ENCODE peak calls at places on chromosome 13, in nine cellular contexts. One of them, this sample, is unnamed.

GRCh38 chr13:94112227-94112626 is 367.3 kb downstream of the DCT start:
- DNase-seq in neural progenitor cell: no peak
- DNase-seq in tibial nerve: peak
- DNase-seq in uterus: no peak
- DNase-seq in stimulated activated CD8-positive, alpha-beta memory T cell treated with anti-CD3 and anti-CD28 coated beads, Interleukin-2, amount 100 ng/mL, for 48 hours: no peak
- DNase-seq in DMS153: no peak
- DNase-seq in HFFc6: peak
- DNase-seq in A549: peak
- DNase-seq in HTR-8/SVneo: peak
- DNase-seq in this sample: no peak

GRCh38 chr13:109779876-109780516 is 6.4 kb downstream of the IRS2 start:
- DNase-seq in neural progenitor cell: no peak
- DNase-seq in tibial nerve: no peak
- DNase-seq in uterus: no peak
- DNase-seq in stimulated activated CD8-positive, alpha-beta memory T cell treated with anti-CD3 and anti-CD28 coated beads, Interleukin-2, amount 100 ng/mL, for 48 hours: no peak
- DNase-seq in DMS153: no peak
- DNase-seq in HFFc6: no peak
- DNase-seq in A549: no peak
- DNase-seq in HTR-8/SVneo: no peak
- DNase-seq in this sample: no peak

GRCh38 chr13:60047943-60048342 is 115.8 kb downstream of the DIAPH3 start:
- DNase-seq in neural progenitor cell: peak
- DNase-seq in tibial nerve: no peak
- DNase-seq in uterus: no peak
- DNase-seq in stimulated activated CD8-positive, alpha-beta memory T cell treated with anti-CD3 and anti-CD28 coated beads, Interleukin-2, amount 100 ng/mL, for 48 hours: no peak
- DNase-seq in DMS153: no peak
- DNase-seq in HFFc6: no peak
- DNase-seq in A549: peak
- DNase-seq in HTR-8/SVneo: no peak
- DNase-seq in this sample: no peak

GRCh38 chr13:87810920-87811344 is 139.8 kb downstream of the SLITRK5 start:
- DNase-seq in neural progenitor cell: no peak
- DNase-seq in tibial nerve: no peak
- DNase-seq in uterus: no peak
- DNase-seq in stimulated activated CD8-positive, alpha-beta memory T cell treated with anti-CD3 and anti-CD28 coated beads, Interleukin-2, amount 100 ng/mL, for 48 hours: no peak
- DNase-seq in DMS153: no peak
- DNase-seq in HFFc6: no peak
- DNase-seq in A549: peak
- DNase-seq in HTR-8/SVneo: no peak
- DNase-seq in this sample: no peak

GRCh38 chr13:41767801-41768200 is 193.1 kb downstream of the VWA8 start:
- DNase-seq in neural progenitor cell: no peak
- DNase-seq in tibial nerve: no peak
- DNase-seq in uterus: no peak
- DNase-seq in stimulated activated CD8-positive, alpha-beta memory T cell treated with anti-CD3 and anti-CD28 coated beads, Interleukin-2, amount 100 ng/mL, for 48 hours: no peak
- DNase-seq in DMS153: no peak
- DNase-seq in HFFc6: no peak
- DNase-seq in A549: no peak
- DNase-seq in HTR-8/SVneo: no peak
- DNase-seq in this sample: no peak

GRCh38 chr13:37531054-37531453 is 67.5 kb downstream of the POSTN start:
- DNase-seq in neural progenitor cell: no peak
- DNase-seq in tibial nerve: no peak
- DNase-seq in uterus: no peak
- DNase-seq in stimulated activated CD8-positive, alpha-beta memory T cell treated with anti-CD3 and anti-CD28 coated beads, Interleukin-2, amount 100 ng/mL, for 48 hours: no peak
- DNase-seq in DMS153: no peak
- DNase-seq in HFFc6: peak
- DNase-seq in A549: no peak
- DNase-seq in HTR-8/SVneo: no peak
- DNase-seq in this sample: no peak

GRCh38 chr13:43303040-43303729 is 279.8 kb downstream of the DNAJC15 start:
- DNase-seq in neural progenitor cell: peak
- DNase-seq in tibial nerve: no peak
- DNase-seq in uterus: peak
- DNase-seq in stimulated activated CD8-positive, alpha-beta memory T cell treated with anti-CD3 and anti-CD28 coated beads, Interleukin-2, amount 100 ng/mL, for 48 hours: no peak
- DNase-seq in DMS153: peak
- DNase-seq in HFFc6: peak
- DNase-seq in A549: peak
- DNase-seq in HTR-8/SVneo: peak
- DNase-seq in this sample: no peak

GRCh38 chr13:48311223-48311622 is 7.7 kb downstream of the RB1 start:
- DNase-seq in neural progenitor cell: no peak
- DNase-seq in tibial nerve: no peak
- DNase-seq in uterus: no peak
- DNase-seq in stimulated activated CD8-positive, alpha-beta memory T cell treated with anti-CD3 and anti-CD28 coated beads, Interleukin-2, amount 100 ng/mL, for 48 hours: no peak
- DNase-seq in DMS153: no peak
- DNase-seq in HFFc6: no peak
- DNase-seq in A549: no peak
- DNase-seq in HTR-8/SVneo: no peak
- DNase-seq in this sample: no peak

GRCh38 chr13:29849071-29849541 is 1.3 kb downstream of the UBL3 start:
- DNase-seq in neural progenitor cell: peak
- DNase-seq in tibial nerve: no peak
- DNase-seq in uterus: no peak
- DNase-seq in stimulated activated CD8-positive, alpha-beta memory T cell treated with anti-CD3 and anti-CD28 coated beads, Interleukin-2, amount 100 ng/mL, for 48 hours: no peak
- DNase-seq in DMS153: no peak
- DNase-seq in HFFc6: no peak
- DNase-seq in A549: peak
- DNase-seq in HTR-8/SVneo: no peak
- DNase-seq in this sample: no peak

GRCh38 chr13:44309771-44310767 is 63.6 kb upstream of the SERP2 start:
- DNase-seq in neural progenitor cell: no peak
- DNase-seq in tibial nerve: no peak
- DNase-seq in uterus: no peak
- DNase-seq in stimulated activated CD8-positive, alpha-beta memory T cell treated with anti-CD3 and anti-CD28 coated beads, Interleukin-2, amount 100 ng/mL, for 48 hours: no peak
- DNase-seq in DMS153: peak
- DNase-seq in HFFc6: no peak
- DNase-seq in A549: peak
- DNase-seq in HTR-8/SVneo: no peak
- DNase-seq in this sample: no peak

GRCh38 chr13:94112731-94113130 is 366.8 kb downstream of the DCT start:
- DNase-seq in neural progenitor cell: no peak
- DNase-seq in tibial nerve: no peak
- DNase-seq in uterus: no peak
- DNase-seq in stimulated activated CD8-positive, alpha-beta memory T cell treated with anti-CD3 and anti-CD28 coated beads, Interleukin-2, amount 100 ng/mL, for 48 hours: no peak
- DNase-seq in DMS153: no peak
- DNase-seq in HFFc6: no peak
- DNase-seq in A549: no peak
- DNase-seq in HTR-8/SVneo: no peak
- DNase-seq in this sample: no peak

GRCh38 chr13:114194853-114195252 is 15.8 kb downstream of the CFAP97D2 start:
- DNase-seq in neural progenitor cell: no peak
- DNase-seq in tibial nerve: no peak
- DNase-seq in uterus: no peak
- DNase-seq in stimulated activated CD8-positive, alpha-beta memory T cell treated with anti-CD3 and anti-CD28 coated beads, Interleukin-2, amount 100 ng/mL, for 48 hours: no peak
- DNase-seq in DMS153: no peak
- DNase-seq in HFFc6: no peak
- DNase-seq in A549: no peak
- DNase-seq in HTR-8/SVneo: no peak
- DNase-seq in this sample: no peak

GRCh38 chr13:24660023-24660806 is 20.0 kb upstream of the ATP12A start:
- DNase-seq in neural progenitor cell: no peak
- DNase-seq in tibial nerve: no peak
- DNase-seq in uterus: no peak
- DNase-seq in stimulated activated CD8-positive, alpha-beta memory T cell treated with anti-CD3 and anti-CD28 coated beads, Interleukin-2, amount 100 ng/mL, for 48 hours: no peak
- DNase-seq in DMS153: no peak
- DNase-seq in HFFc6: no peak
- DNase-seq in A549: no peak
- DNase-seq in HTR-8/SVneo: no peak
- DNase-seq in this sample: no peak

GRCh38 chr13:77740931-77741586 is 43.6 kb downstream of the SLAIN1 start:
- DNase-seq in neural progenitor cell: no peak
- DNase-seq in tibial nerve: no peak
- DNase-seq in uterus: no peak
- DNase-seq in stimulated activated CD8-positive, alpha-beta memory T cell treated with anti-CD3 and anti-CD28 coated beads, Interleukin-2, amount 100 ng/mL, for 48 hours: no peak
- DNase-seq in DMS153: no peak
- DNase-seq in HFFc6: no peak
- DNase-seq in A549: no peak
- DNase-seq in HTR-8/SVneo: no peak
- DNase-seq in this sample: no peak

GRCh38 chr13:30037766-30038165 is 187.3 kb upstream of the UBL3 start:
- DNase-seq in neural progenitor cell: no peak
- DNase-seq in tibial nerve: no peak
- DNase-seq in uterus: no peak
- DNase-seq in stimulated activated CD8-positive, alpha-beta memory T cell treated with anti-CD3 and anti-CD28 coated beads, Interleukin-2, amount 100 ng/mL, for 48 hours: no peak
- DNase-seq in DMS153: no peak
- DNase-seq in HFFc6: no peak
- DNase-seq in A549: no peak
- DNase-seq in HTR-8/SVneo: no peak
- DNase-seq in this sample: no peak

GRCh38 chr13:100798739-100799361 is 124.3 kb upstream of the TMTC4 start:
- DNase-seq in neural progenitor cell: peak
- DNase-seq in tibial nerve: no peak
- DNase-seq in uterus: no peak
- DNase-seq in stimulated activated CD8-positive, alpha-beta memory T cell treated with anti-CD3 and anti-CD28 coated beads, Interleukin-2, amount 100 ng/mL, for 48 hours: no peak
- DNase-seq in DMS153: no peak
- DNase-seq in HFFc6: no peak
- DNase-seq in A549: no peak
- DNase-seq in HTR-8/SVneo: no peak
- DNase-seq in this sample: no peak

GRCh38 chr13:113905018-113905417 is 41.1 kb upstream of the GAS6 start:
- DNase-seq in neural progenitor cell: no peak
- DNase-seq in tibial nerve: no peak
- DNase-seq in uterus: no peak
- DNase-seq in stimulated activated CD8-positive, alpha-beta memory T cell treated with anti-CD3 and anti-CD28 coated beads, Interleukin-2, amount 100 ng/mL, for 48 hours: no peak
- DNase-seq in DMS153: no peak
- DNase-seq in HFFc6: no peak
- DNase-seq in A549: no peak
- DNase-seq in HTR-8/SVneo: no peak
- DNase-seq in this sample: no peak

GRCh38 chr13:95505265-95505664 is 47.3 kb upstream of the CLDN10 start:
- DNase-seq in neural progenitor cell: peak
- DNase-seq in tibial nerve: no peak
- DNase-seq in uterus: no peak
- DNase-seq in stimulated activated CD8-positive, alpha-beta memory T cell treated with anti-CD3 and anti-CD28 coated beads, Interleukin-2, amount 100 ng/mL, for 48 hours: no peak
- DNase-seq in DMS153: no peak
- DNase-seq in HFFc6: no peak
- DNase-seq in A549: peak
- DNase-seq in HTR-8/SVneo: no peak
- DNase-seq in this sample: no peak